ENCODE peak calls at places on chromosomes 6 and 20, in five cellular contexts. J is K562, S is ovary, H is right lobe of liver, M is heart right ventricle. B is an unnamed sample.

GRCh38 chr20:8187740-8188139 is 55.7 kb downstream of the PLCB1 start:
- DNase-seq in J (no peak), S (no peak), H (no peak), M (no peak), B (no peak)

GRCh38 chr6:125111219-125111983 is 42.2 kb upstream of the TPD52L1 start:
- DNase-seq in J (no peak), S (no peak), H (no peak), M (no peak), B (no peak)

GRCh38 chr20:53157443-53158408 is 185.6 kb downstream of the TSHZ2 start:
- DNase-seq in J (peak; percentile 59), S (no peak), H (peak; percentile 60), M (peak; percentile 23), B (no peak)

GRCh38 chr6:52293067-52293466 is 8.5 kb upstream of the MCM3 start:
- DNase-seq in J (no peak), S (no peak), H (no peak), M (no peak), B (no peak)

GRCh38 chr6:157304840-157305675 is 18.3 kb downstream of the TMEM242 start:
- DNase-seq in J (no peak), S (no peak), H (peak; percentile 82), M (no peak), B (no peak)

GRCh38 chr6:125714431-125715090 is 34.9 kb upstream of the HEY2 start:
- DNase-seq in J (no peak), S (no peak), H (no peak), M (no peak), B (no peak)

GRCh38 chr6:129671442-129672344 is 38.3 kb downstream of the ARHGAP18 start:
- DNase-seq in J (peak; percentile 38), S (no peak), H (no peak), M (no peak), B (peak; percentile 52)

GRCh38 chr6:15546591-15546990 is 116.2 kb downstream of the DTNBP1 start:
- DNase-seq in J (no peak), S (no peak), H (no peak), M (no peak), B (no peak)

GRCh38 chr6:119497988-119498727 is 148.6 kb upstream of the MAN1A1 start:
- DNase-seq in J (no peak), S (no peak), H (no peak), M (no peak), B (no peak)

GRCh38 chr6:31534521-31535040 is 5.8 kb downstream of the MCCD1 start:
- DNase-seq in J (no peak), S (no peak), H (no peak), M (no peak), B (no peak)

GRCh38 chr6:102853249-102853955 is 1459.9 kb downstream of the GRIK2 start:
- DNase-seq in J (no peak), S (no peak), H (no peak), M (no peak), B (no peak)

GRCh38 chr6:129104131-129104530 is 221.2 kb downstream of the LAMA2 start:
- DNase-seq in J (no peak), S (no peak), H (no peak), M (no peak), B (no peak)

GRCh38 chr6:45739058-45739457 is 276.6 kb downstream of the CLIC5 start:
- DNase-seq in J (no peak), S (no peak), H (no peak), M (no peak), B (no peak)

GRCh38 chr6:45736134-45736533 is 279.5 kb downstream of the CLIC5 start:
- DNase-seq in J (no peak), S (no peak), H (no peak), M (no peak), B (no peak)

GRCh38 chr6:45741437-45742166 is 274.1 kb downstream of the CLIC5 start:
- DNase-seq in J (no peak), S (no peak), H (no peak), M (no peak), B (no peak)

GRCh38 chr6:45737331-45738056 is 278.2 kb downstream of the CLIC5 start:
- DNase-seq in J (no peak), S (no peak), H (no peak), M (no peak), B (no peak)

DNA sequence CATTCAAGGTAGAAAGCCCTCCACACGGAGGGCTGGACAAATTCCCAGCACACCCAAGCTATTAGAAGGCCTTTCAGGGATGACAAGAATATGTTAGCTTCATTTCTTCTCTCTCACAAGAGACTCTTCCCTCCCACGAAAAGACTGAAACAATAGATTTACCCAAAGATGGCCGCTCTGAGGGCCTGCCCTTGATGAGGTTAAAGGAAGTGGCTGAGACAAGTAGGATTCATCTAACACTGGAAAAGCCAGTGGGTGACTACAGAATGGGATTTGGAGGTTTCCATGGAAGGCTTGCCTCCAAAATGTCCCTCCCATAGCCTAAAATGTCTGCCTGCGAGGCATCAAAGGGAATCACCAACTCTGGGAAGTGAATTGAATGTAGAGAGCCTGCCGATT is 277.6 kb downstream of the CLIC5 start:
- DNase-seq in J (no peak), S (no peak), H (no peak), M (no peak), B (no peak)
- H3K4me3 ChIP-seq in J (no peak overlapping the region), S (no peak overlapping the region), H (no peak overlapping the region), M (no peak overlapping the region), B (no peak overlapping the region)

GRCh38 chr20:57173041-57173440 is 93.4 kb downstream of the BMP7 start:
- DNase-seq in J (no peak), S (no peak), H (no peak), M (no peak), B (no peak)

GRCh38 chr20:57175397-57176010 is 90.9 kb downstream of the BMP7 start:
- DNase-seq in J (no peak), S (no peak), H (no peak), M (no peak), B (no peak)

GRCh38 chr20:57176842-57177241 is 89.6 kb downstream of the BMP7 start:
- DNase-seq in J (no peak), S (no peak), H (no peak), M (no peak), B (no peak)

GRCh38 chr20:57173986-57174385 is 92.5 kb downstream of the BMP7 start:
- DNase-seq in J (no peak), S (no peak), H (no peak), M (no peak), B (no peak)

GRCh38 chr20:57174737-57175136 is 91.7 kb downstream of the BMP7 start:
- DNase-seq in J (no peak), S (no peak), H (no peak), M (no peak), B (no peak)
- H3K9me3 ChIP-seq in J (no peaks in the 10 kb centered on the region), S (no peaks in the 10 kb centered on the region), H (no peaks in the 10 kb centered on the region), M (no peaks in the 10 kb centered on the region), B (no peaks in the 10 kb centered on the region)

GRCh38 chr6:136790411-136791295 is 1.6 kb downstream of the MAP3K5 start:
- DNase-seq in J (no peak), S (no peak), H (no peak), M (no peak), B (no peak)

GRCh38 chr6:136788069-136788902 is 4.0 kb downstream of the MAP3K5 start:
- DNase-seq in J (no peak), S (no peak), H (no peak), M (no peak), B (peak; percentile 63)

GRCh38 chr6:136784910-136785746 is 7.1 kb downstream of the MAP3K5 start:
- DNase-seq in J (no peak), S (peak; percentile 44), H (peak; percentile 78), M (peak; percentile 37), B (peak; percentile 34)

GRCh38 chr6:136786708-136787107 is 5.6 kb downstream of the MAP3K5 start:
- DNase-seq in J (no peak), S (no peak), H (no peak), M (no peak), B (no peak)

GRCh38 chr6:136787726-136788068 is 4.6 kb downstream of the MAP3K5 start:
- DNase-seq in J (no peak), S (no peak), H (no peak), M (no peak), B (no peak)
- H3K4me3 ChIP-seq in J (no peak overlapping the region), S (peak overlapping the region; percentile 63), H (no peak overlapping the region), M (no peak overlapping the region), B (no peak overlapping the region)

GRCh38 chr20:59645761-59646171 is 41.4 kb downstream of the PHACTR3 start:
- DNase-seq in J (no peak), S (no peak), H (no peak), M (no peak), B (no peak)

GRCh38 chr20:59644371-59644939 is 40.1 kb downstream of the PHACTR3 start:
- DNase-seq in J (no peak), S (no peak), H (no peak), M (no peak), B (no peak)

GRCh38 chr20:59646487-59646886 is 42.1 kb downstream of the PHACTR3 start:
- DNase-seq in J (no peak), S (no peak), H (no peak), M (no peak), B (no peak)

GRCh38 chr20:59643616-59644061 is 39.3 kb downstream of the PHACTR3 start:
- DNase-seq in J (no peak), S (no peak), H (no peak), M (no peak), B (no peak)

GRCh38 chr20:59645316-59645715 is 41.0 kb downstream of the PHACTR3 start:
- DNase-seq in J (no peak), S (no peak), H (no peak), M (no peak), B (no peak)
- H3K9me3 ChIP-seq in J (no peaks in the 10 kb centered on the region), S (no peaks in the 10 kb centered on the region), H (no peaks in the 10 kb centered on the region), M (no peaks in the 10 kb centered on the region), B (no peaks in the 10 kb centered on the region)

GRCh38 chr6:69232506-69233194 is 564.2 kb downstream of the LMBRD1 start:
- DNase-seq in J (peak; percentile 46), S (peak; percentile 48), H (peak; percentile 73), M (peak; percentile 80), B (no peak)

GRCh38 chr6:69233195-69233524 is 563.6 kb downstream of the LMBRD1 start:
- DNase-seq in J (no peak), S (no peak), H (no peak), M (no peak), B (no peak)

GRCh38 chr6:69231983-69232382 is 564.8 kb downstream of the LMBRD1 start:
- DNase-seq in J (no peak), S (no peak), H (no peak), M (no peak), B (no peak)
- H3K4me3 ChIP-seq in J (no peak overlapping the region), S (no peak overlapping the region), H (no peak overlapping the region), M (no peak overlapping the region), B (no peak overlapping the region)

GRCh38 chr6:22709804-22710203 is 140.4 kb downstream of the HDGFL1 start:
- DNase-seq in J (no peak), S (peak; percentile 12), H (no peak), M (no peak), B (no peak)
- H3K9me3 ChIP-seq in J (no peaks in the 10 kb centered on the region), S (no peaks in the 10 kb centered on the region), H (no peaks in the 10 kb centered on the region), M (no peaks in the 10 kb centered on the region), B (no peaks in the 10 kb centered on the region)

DNA sequence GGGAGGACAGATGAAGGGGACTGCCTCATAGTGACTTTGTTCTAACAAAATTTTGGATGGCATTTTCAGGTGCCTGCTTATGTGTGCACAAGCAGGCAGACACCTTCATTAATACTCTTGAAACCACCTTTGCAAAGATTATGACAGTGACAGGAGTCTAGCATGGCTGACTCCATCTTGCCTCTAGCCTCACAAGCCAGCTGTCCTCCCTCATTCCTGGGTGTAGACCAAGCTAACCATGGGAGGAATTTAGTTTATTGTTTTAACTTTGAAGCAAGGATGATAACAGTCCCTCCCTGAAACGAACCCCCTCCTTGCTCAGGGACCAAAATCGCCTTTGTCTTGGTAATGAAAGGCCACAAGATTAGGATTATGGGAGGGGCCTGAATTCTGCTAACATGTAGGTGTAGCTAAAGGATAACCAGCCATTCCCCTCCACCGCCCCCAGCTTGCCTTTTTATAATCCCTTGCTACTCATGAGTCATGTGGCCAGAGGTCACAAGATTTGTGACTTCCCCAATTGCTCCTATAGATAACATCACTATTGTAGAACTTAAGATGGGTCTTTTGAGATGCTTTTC is 98.8 kb upstream of the MRPS10 start:
- DNase-seq in J (no peak), S (no peak), H (no peak), M (no peak), B (no peak)
- H3K4me3 ChIP-seq in J (no peak overlapping the region), S (no peak overlapping the region), H (no peak overlapping the region), M (no peak overlapping the region), B (no peak overlapping the region)